ENCODE peak calls at places on chromosome 11, in eight cellular contexts. N, B, M, U, C, Q, I and A are unnamed samples.

GRCh38 chr11:57598831-57599155 is 1.3 kb downstream of the SERPING1 start:
- DNase-seq in U (no peak), Q (peak), M (no peak), N (no peak), C (peak), I (no peak), B (no peak), A (no peak)

GRCh38 chr11:133072366-133072765 is 459.9 kb downstream of the OPCML start:
- DNase-seq in C (no peak), U (no peak), M (no peak), B (no peak), N (no peak), Q (no peak), I (no peak), A (no peak)

GRCh38 chr11:71544525-71545214 is 3.5 kb upstream of the KRTAP5-9 start:
- DNase-seq in Q (no peak), N (no peak), B (no peak), C (no peak), I (no peak), M (no peak), U (no peak), A (no peak)

GRCh38 chr11:44952082-44952481 is 1.4 kb upstream of the TP53I11 start:
- DNase-seq in M (no peak), N (no peak), C (no peak), I (no peak), Q (no peak), B (no peak), U (no peak), A (no peak)

GRCh38 chr11:77152846-77153245 is 24.8 kb downstream of the MYO7A start:
- DNase-seq in N (no peak), M (no peak), I (no peak), C (no peak), U (no peak), Q (peak), B (no peak), A (no peak)

GRCh38 chr11:64799256-64799924 is 3.6 kb downstream of the MAP4K2 start:
- DNase-seq in M (no peak), B (no peak), C (no peak), N (no peak), Q (no peak), U (no peak), I (no peak), A (no peak)

GRCh38 chr11:126415128-126415527 is 59.6 kb downstream of the ST3GAL4 start:
- DNase-seq in B (no peak), M (no peak), I (no peak), U (no peak), N (no peak), Q (no peak), C (peak), A (peak)

GRCh38 chr11:12434255-12434654 is 56.9 kb downstream of the PARVA start:
- DNase-seq in B (no peak), N (no peak), C (no peak), M (no peak), I (no peak), U (no peak), Q (no peak), A (no peak)

GRCh38 chr11:132541794-132542193 is 990.5 kb downstream of the OPCML start:
- DNase-seq in M (no peak), Q (no peak), I (no peak), N (no peak), B (no peak), U (no peak), C (no peak), A (no peak)

GRCh38 chr11:71404209-71404608 is 44.0 kb downstream of the DHCR7 start:
- DNase-seq in I (no peak), B (no peak), N (no peak), M (no peak), Q (no peak), U (no peak), C (no peak), A (no peak)

GRCh38 chr11:62124186-62125113 is 639 bp downstream of the INCENP start:
- DNase-seq in I (no peak), Q (peak), M (peak), B (peak), C (peak), N (peak), U (peak), A (no peak)

GRCh38 chr11:36356201-36356600 is 60.1 kb downstream of the PRR5L start:
- DNase-seq in U (no peak), N (no peak), B (no peak), C (no peak), Q (no peak), M (no peak), I (no peak), A (no peak)

GRCh38 chr11:6755303-6755952 is 16.3 kb downstream of the OR2AG2 start:
- DNase-seq in B (peak), I (no peak), C (peak), M (peak), U (peak), Q (peak), N (peak), A (peak)

GRCh38 chr11:47393163-47394049 is 15.0 kb upstream of the SLC39A13 start:
- DNase-seq in B (no peak), C (peak), N (no peak), U (peak), M (no peak), I (no peak), Q (peak), A (no peak)

GRCh38 chr11:116134450-116134849 is 630.2 kb upstream of the CADM1 start:
- DNase-seq in C (no peak), N (no peak), B (no peak), I (no peak), U (no peak), Q (no peak), M (no peak), A (no peak)

GRCh38 chr11:113201055-113201818 is 113.1 kb upstream of the TTC12 start:
- DNase-seq in N (no peak), I (no peak), M (no peak), Q (no peak), B (no peak), U (no peak), C (no peak), A (no peak)

GRCh38 chr11:119196833-119197483 is 9.2 kb upstream of the CBL start:
- DNase-seq in U (peak), M (peak), N (peak), B (peak), I (peak), C (peak), Q (peak), A (peak)

GRCh38 chr11:110200241-110200640 is 96.2 kb downstream of the RDX start:
- DNase-seq in U (no peak), I (no peak), N (no peak), B (no peak), Q (peak), C (no peak), M (no peak), A (no peak)

GRCh38 chr11:9669954-9670353 is 6.1 kb downstream of the SWAP70 start:
- DNase-seq in I (no peak), U (no peak), Q (no peak), M (no peak), B (no peak), N (no peak), C (no peak), A (no peak)

GRCh38 chr11:108498046-108498815 is at the start of gene POGLUT3:
- DNase-seq in I (peak), M (peak), N (peak), B (peak), C (peak), U (peak), Q (peak), A (peak)

GRCh38 chr11:109112748-109113378 is 309.1 kb upstream of the C11orf87 start:
- DNase-seq in N (no peak), M (no peak), I (no peak), B (no peak), Q (peak), U (no peak), C (no peak), A (no peak)

GRCh38 chr11:45259607-45260006 is 26.5 kb downstream of the SYT13 start:
- DNase-seq in U (peak), I (no peak), Q (peak), C (no peak), M (no peak), B (no peak), N (no peak), A (no peak)

GRCh38 chr11:115674176-115674575 is 170.0 kb upstream of the CADM1 start:
- DNase-seq in I (no peak), N (no peak), M (no peak), Q (peak), C (no peak), B (no peak), U (no peak), A (peak)

GRCh38 chr11:62554377-62554776 is 7.8 kb upstream of the AHNAK start:
- DNase-seq in C (no peak), B (no peak), I (no peak), Q (no peak), M (no peak), U (no peak), N (no peak), A (no peak)

GRCh38 chr11:12793506-12793905 is 119.3 kb downstream of the TEAD1 start:
- DNase-seq in C (no peak), I (no peak), Q (peak), B (no peak), U (no peak), N (no peak), M (no peak), A (no peak)

GRCh38 chr11:111561801-111562325 is 21.3 kb downstream of the LAYN start:
- DNase-seq in U (peak), Q (peak), N (no peak), I (no peak), M (no peak), B (no peak), C (peak), A (no peak)

GRCh38 chr11:47342854-47343253 is 9.6 kb downstream of the MYBPC3 start:
- DNase-seq in C (no peak), Q (no peak), I (no peak), U (no peak), B (no peak), M (no peak), N (no peak), A (no peak)

GRCh38 chr11:83087035-83087434 is 15.3 kb upstream of the RAB30 start:
- DNase-seq in N (no peak), I (no peak), C (no peak), B (no peak), Q (peak), M (no peak), U (no peak), A (no peak)

GRCh38 chr11:66904561-66904960 is 47.7 kb downstream of the LRFN4 start:
- DNase-seq in Q (peak), I (no peak), C (no peak), U (no peak), M (no peak), N (no peak), B (no peak), A (no peak)

GRCh38 chr11:18191376-18191775 is 18.7 kb downstream of the MRGPRX4 start:
- DNase-seq in I (no peak), M (no peak), Q (no peak), C (no peak), B (no peak), U (no peak), N (no peak), A (no peak)

GRCh38 chr11:32435511-32435946 is at the start of gene WT1:
- DNase-seq in U (peak), Q (no peak), B (no peak), I (no peak), M (no peak), C (no peak), N (no peak), A (no peak)

GRCh38 chr11:31770011-31770410 is 41.1 kb downstream of the PAX6 start:
- DNase-seq in U (no peak), I (no peak), B (no peak), M (no peak), C (no peak), N (no peak), Q (no peak), A (no peak)

GRCh38 chr11:44127130-44127529 is 31.7 kb downstream of the EXT2 start:
- DNase-seq in U (no peak), C (no peak), Q (no peak), M (no peak), N (no peak), I (no peak), B (no peak), A (no peak)

GRCh38 chr11:65476632-65477270 is 22.1 kb upstream of the MALAT1 start:
- DNase-seq in I (no peak), C (peak), M (no peak), B (peak), U (no peak), N (no peak), Q (no peak), A (no peak)

GRCh38 chr11:11931461-11932055 is 76.9 kb downstream of the DKK3 start:
- DNase-seq in C (peak), M (peak), I (no peak), Q (peak), N (no peak), B (peak), U (peak), A (peak)

GRCh38 chr11:337711-338110 is 17.1 kb upstream of the IFITM3 start:
- DNase-seq in I (no peak), N (no peak), Q (no peak), B (no peak), M (no peak), U (no peak), C (no peak), A (no peak)

GRCh38 chr11:66970808-66971442 is 4.2 kb upstream of the C11orf86 start:
- DNase-seq in U (peak), M (no peak), N (peak), C (peak), I (no peak), Q (peak), B (peak), A (no peak)

GRCh38 chr11:121766138-121766537 is 313.4 kb upstream of the SORL1-AS1 start:
- DNase-seq in I (no peak), B (no peak), M (no peak), Q (no peak), C (no peak), U (no peak), N (no peak), A (no peak)

GRCh38 chr11:119676461-119677020 is 52.5 kb downstream of the NECTIN1 start:
- DNase-seq in C (peak), B (no peak), I (no peak), N (no peak), M (no peak), U (peak), Q (peak), A (no peak)